ENCODE peak calls at places on chromosomes 5 and 9, in seven cellular contexts. K is pancreas; L is heart left ventricle; Q is CD8-positive, alpha-beta memory T cell; M is spleen; E is mammary epithelial cell; H is uterus. R is an unnamed sample.

GRCh38 chr9:84874583-84874982 is 205.1 kb downstream of the NTRK2 start:
- DNase-seq in K (no peak), L (no peak), Q (no peak), M (no peak), E (no peak), H (no peak), R (no peak)

GRCh38 chr9:4143951-4144717 is 155.7 kb downstream of the GLIS3 start:
- DNase-seq in K (no peak), L (no peak), Q (no peak), M (no peak), E (peak), H (no peak), R (no peak)

GRCh38 chr9:114096041-114096511 is 3.0 kb downstream of the KIF12 start:
- DNase-seq in K (peak), L (no peak), Q (no peak), M (peak), E (no peak), H (no peak), R (no peak)

GRCh38 chr9:72612449-72612848 is 91.0 kb downstream of the TMC1 start:
- DNase-seq in K (no peak), L (no peak), Q (no peak), M (no peak), E (no peak), H (no peak), R (no peak)

GRCh38 chr5:122751293-122751753 is 23.6 kb upstream of the SNX2 start:
- DNase-seq in K (no peak), L (no peak), Q (no peak), M (no peak), E (peak), H (no peak), R (no peak)

GRCh38 chr5:128201065-128201926 is 117.7 kb downstream of the SLC12A2 start:
- DNase-seq in K (peak), L (peak), Q (peak), M (peak), E (peak), H (peak), R (peak)

GRCh38 chr9:121984726-121985402 is 108.2 kb downstream of the TTLL11 start:
- DNase-seq in K (no peak), L (no peak), Q (no peak), M (no peak), E (peak), H (no peak), R (no peak)

GRCh38 chr9:27365977-27366376 is 69.0 kb upstream of the EQTN start:
- DNase-seq in K (no peak), L (no peak), Q (no peak), M (no peak), E (no peak), H (no peak), R (no peak)

GRCh38 chr5:11791777-11792176 is 112.5 kb downstream of the CTNND2 start:
- DNase-seq in K (peak), L (no peak), Q (no peak), M (no peak), E (no peak), H (no peak), R (no peak)

GRCh38 chr5:142796492-142797109 is 26.4 kb downstream of the ARHGAP26 start:
- DNase-seq in K (no peak), L (no peak), Q (no peak), M (no peak), E (no peak), H (no peak), R (no peak)

GRCh38 chr5:142797420-142797819 is 27.2 kb downstream of the ARHGAP26 start:
- DNase-seq in K (no peak), L (no peak), Q (no peak), M (no peak), E (no peak), H (no peak), R (no peak)

GRCh38 chr5:142792865-142793232 is 22.7 kb downstream of the ARHGAP26 start:
- DNase-seq in K (no peak), L (no peak), Q (no peak), M (no peak), E (no peak), H (no peak), R (no peak)

GRCh38 chr5:142794527-142794926 is 24.4 kb downstream of the ARHGAP26 start:
- DNase-seq in K (no peak), L (no peak), Q (no peak), M (no peak), E (no peak), H (no peak), R (no peak)

DNA sequence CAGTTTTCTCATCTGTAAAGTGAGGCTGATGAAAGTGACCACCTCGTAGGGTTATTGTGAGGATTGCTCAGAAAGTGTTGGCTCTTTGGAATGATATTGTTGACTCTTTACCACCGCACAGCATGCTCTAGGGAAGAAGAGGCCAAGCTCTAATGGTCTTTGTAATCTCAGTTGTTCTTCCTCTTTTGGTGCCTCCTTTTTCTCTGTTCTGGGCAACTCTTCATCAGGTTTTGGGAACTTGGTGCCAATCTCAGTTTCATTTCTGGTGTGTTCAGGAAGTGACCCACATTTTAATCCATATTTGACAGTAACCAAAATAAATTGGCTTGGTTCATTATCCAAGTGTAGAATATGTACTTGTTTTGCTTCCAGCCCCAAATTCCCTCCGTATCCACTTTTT is 25.1 kb downstream of the ARHGAP26 start:
- DNase-seq in K (no peak), L (no peak), Q (no peak), M (no peak), E (no peak), H (no peak), R (no peak)
- H3K27ac ChIP-seq in K (no peak), L (peak), Q (no peak), M (peak), E (no peak), H (no peak), R (no peak)

GRCh38 chr5:143679777-143680176 is 132.2 kb upstream of the HMHB1 start:
- DNase-seq in K (no peak), L (no peak), Q (no peak), M (no peak), E (peak), H (no peak), R (no peak)

GRCh38 chr5:143682788-143683419 is 129.1 kb upstream of the HMHB1 start:
- DNase-seq in K (no peak), L (no peak), Q (no peak), M (no peak), E (no peak), H (no peak), R (no peak)

GRCh38 chr5:143680672-143681259 is 131.2 kb upstream of the HMHB1 start:
- DNase-seq in K (no peak), L (no peak), Q (no peak), M (no peak), E (no peak), H (no peak), R (no peak)

GRCh38 chr5:143683459-143683858 is 128.5 kb upstream of the HMHB1 start:
- DNase-seq in K (no peak), L (no peak), Q (no peak), M (no peak), E (no peak), H (no peak), R (no peak)

GRCh38 chr5:143682221-143682620 is 129.7 kb upstream of the HMHB1 start:
- DNase-seq in K (no peak), L (no peak), Q (no peak), M (no peak), E (no peak), H (no peak), R (no peak)
- H3K27ac ChIP-seq in K (no peak), L (peak), Q (no peak), M (no peak), E (no peak), H (no peak), R (no peak)

GRCh38 chr9:34560574-34561229 is 28.8 kb downstream of the CNTFR start:
- DNase-seq in K (no peak), L (no peak), Q (no peak), M (no peak), E (no peak), H (no peak), R (no peak)
- H3K27ac ChIP-seq in K (no peak), L (no peak), Q (no peak), M (peak), E (no peak), H (peak), R (no peak)

DNA sequence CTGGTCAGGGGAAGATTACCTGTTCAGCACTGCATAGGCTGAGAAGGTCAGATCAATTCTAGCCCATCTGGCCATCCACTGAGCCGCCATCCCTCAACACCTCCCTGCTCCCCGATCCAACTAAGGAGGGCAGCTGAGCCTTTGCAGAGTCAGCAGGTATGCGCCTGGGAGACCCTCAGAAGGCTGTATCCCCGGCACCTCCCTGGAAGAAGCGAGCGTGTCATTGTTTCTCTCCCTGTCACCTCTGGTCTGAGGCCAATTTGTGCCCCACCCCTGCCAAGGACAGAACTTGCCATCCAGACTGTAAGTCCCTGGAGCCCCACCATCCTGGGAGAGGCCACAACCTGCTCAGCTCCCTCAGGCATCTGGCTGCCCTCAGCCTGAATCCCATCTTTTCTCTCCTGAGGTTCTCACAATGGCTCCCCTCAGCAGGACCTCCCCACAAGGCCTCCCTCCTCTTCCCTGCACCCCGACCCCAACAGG is 2.6 kb downstream of the CLTB start:
- DNase-seq in K (no peak), L (no peak), Q (no peak), M (no peak), E (no peak), H (no peak), R (no peak)
- H3K27ac ChIP-seq in K (no peak), L (peak), Q (no peak), M (peak), E (peak), H (no peak), R (no peak)

GRCh38 chr5:147559725-147560124 is 49.9 kb upstream of the DPYSL3 start:
- DNase-seq in K (no peak), L (no peak), Q (no peak), M (no peak), E (no peak), H (no peak), R (no peak)
- H3K27ac ChIP-seq in K (no peak), L (no peak), Q (no peak), M (no peak), E (no peak), H (peak), R (no peak)

GRCh38 chr5:7668627-7669026 is 182.3 kb downstream of the CFAP90 start:
- DNase-seq in K (no peak), L (no peak), Q (no peak), M (no peak), E (no peak), H (no peak), R (no peak)
- H3K27ac ChIP-seq in K (no peak), L (no peak), Q (no peak), M (no peak), E (no peak), H (no peak), R (no peak)

DNA sequence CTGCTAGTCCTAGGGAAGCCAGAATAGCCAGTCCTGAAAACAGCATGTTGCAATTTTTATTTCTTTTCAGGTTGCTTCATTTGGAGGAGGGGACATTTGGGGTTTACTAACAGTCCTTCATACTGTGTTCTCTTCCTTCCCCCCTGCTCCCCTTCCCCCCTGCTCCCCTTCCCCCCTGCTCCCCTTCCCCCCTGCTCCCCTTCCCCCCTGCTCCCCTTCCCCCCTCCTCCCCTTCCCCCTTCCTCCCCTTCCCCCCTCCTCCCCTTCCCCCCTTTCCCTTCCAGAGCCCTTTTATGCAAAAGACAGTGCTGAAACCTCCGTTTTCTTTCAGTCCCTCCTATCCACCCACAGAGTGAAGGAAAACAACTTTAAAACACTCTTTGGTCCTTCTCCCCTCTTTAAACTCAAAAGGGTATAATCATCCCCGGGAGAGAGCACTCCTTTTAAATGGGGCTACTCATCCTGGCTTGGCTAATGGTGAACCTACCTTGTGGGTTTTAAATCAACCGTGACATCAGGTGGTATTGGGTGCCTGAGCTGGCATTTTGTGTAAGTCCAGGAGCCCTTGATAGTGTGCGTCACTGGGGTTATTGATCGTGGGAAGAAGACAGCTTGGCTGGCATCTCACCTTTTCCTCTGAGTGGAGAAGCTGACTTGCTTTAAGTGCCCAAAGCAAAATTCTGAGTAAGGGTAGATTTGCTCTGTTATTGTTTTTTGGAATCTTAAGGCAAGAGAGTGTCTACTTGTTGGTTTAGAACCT is 2.6 kb downstream of the LARP1 start:
- DNase-seq in K (peak), L (no peak), Q (peak), M (no peak), E (peak), H (no peak), R (no peak)
- H3K27ac ChIP-seq in K (peak), L (peak), Q (peak), M (peak), E (peak), H (peak), R (peak)

GRCh38 chr9:94948567-94949235 is 222.2 kb downstream of the AOPEP start:
- DNase-seq in K (no peak), L (no peak), Q (no peak), M (no peak), E (peak), H (no peak), R (peak)
- H3K27ac ChIP-seq in K (peak), L (no peak), Q (no peak), M (no peak), E (no peak), H (peak), R (peak)